ENCODE peak calls at places on chromosome 17, in nine cellular contexts. F is SJSA1; Z is BJ; C is naive thymus-derived CD4-positive, alpha-beta T cell; U is HCT116; G is uterus; S is lower lobe of right lung; P is effector memory CD4-positive, alpha-beta T cell; Q is AG04450. E is an unnamed sample.

GRCh38 chr17:6027342-6028024 is 42.7 kb upstream of the WSCD1 start:
- DNase-seq in P (no peak), Q (no peak), G (no peak), Z (no peak), U (no peak), C (no peak), F (no peak), S (no peak), E (no peak)

GRCh38 chr17:48526986-48527741 is 3.6 kb downstream of the HOXB1 start:
- DNase-seq in F (no peak), P (no peak), C (no peak), U (no peak), G (no peak), Z (no peak), S (no peak), Q (no peak), E (no peak)

GRCh38 chr17:50533720-50534148 is 1.2 kb downstream of the EPN3 start:
- DNase-seq in P (no peak), G (peak; percentile 75), Z (no peak), Q (no peak), C (no peak), S (peak; percentile 58), U (no peak), F (no peak), E (no peak)

GRCh38 chr17:5272313-5272712 is 9.8 kb upstream of the RABEP1 start:
- DNase-seq in U (no peak), Q (no peak), C (no peak), G (no peak), S (no peak), Z (no peak), F (no peak), P (no peak), E (no peak)

GRCh38 chr17:44360826-44361225 is 2.8 kb downstream of the FAM171A2 start:
- DNase-seq in Q (peak; percentile 32), Z (no peak), S (no peak), F (no peak), C (no peak), G (peak; percentile 73), P (no peak), U (no peak), E (no peak)

GRCh38 chr17:52957411-52957810 is 798.9 kb upstream of the CA10 start:
- DNase-seq in C (no peak), U (no peak), F (no peak), G (no peak), Q (no peak), P (no peak), S (no peak), Z (no peak), E (no peak)

GRCh38 chr17:78665952-78666920 is 89.0 kb upstream of the DNAH17 start:
- DNase-seq in Z (no peak), F (no peak), P (peak; percentile 50), U (no peak), G (no peak), C (peak; percentile 59), Q (no peak), S (peak; percentile 73), E (no peak)

GRCh38 chr17:78759203-78759968 is 22.7 kb downstream of the CYTH1 start:
- DNase-seq in P (peak; percentile 78), F (no peak), G (no peak), Z (no peak), U (no peak), Q (no peak), C (peak; percentile 93), S (peak; percentile 86), E (no peak)

DNA sequence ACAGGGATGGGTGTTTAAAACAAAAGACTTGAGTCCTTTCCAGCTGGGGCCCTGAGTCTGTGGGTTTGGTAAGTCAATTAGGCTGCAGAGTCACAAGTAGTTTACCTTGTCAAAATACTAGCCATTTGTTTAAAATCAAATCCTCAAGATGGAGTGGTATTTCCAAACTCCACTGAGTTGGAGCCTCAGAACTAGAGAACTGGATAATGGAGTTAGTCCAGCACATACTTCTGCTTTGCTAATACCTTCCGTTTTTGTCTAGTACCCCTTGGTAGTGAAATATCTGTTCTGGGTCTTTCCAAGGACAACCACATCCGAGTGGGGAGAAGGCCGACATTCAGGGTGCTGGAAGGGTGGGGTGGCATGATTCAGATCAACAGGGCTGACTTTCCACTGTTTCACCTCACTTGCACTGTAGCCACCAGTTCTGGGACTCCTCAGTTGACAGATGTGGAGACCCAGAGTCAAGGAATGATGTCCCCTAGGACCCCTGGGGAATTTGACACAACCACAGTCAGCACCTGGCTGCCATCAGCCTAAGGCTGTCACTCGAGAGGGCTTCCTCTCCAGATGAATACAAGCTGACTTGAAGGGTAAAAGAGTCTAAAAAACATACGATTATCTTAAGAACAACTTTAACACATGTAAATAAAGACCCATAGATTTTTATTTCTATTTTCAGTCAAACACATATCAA is 84.7 kb upstream of the HNF1B start:
- DNase-seq in Q (no peak), S (no peak), G (no peak), C (no peak), Z (no peak), P (no peak), F (no peak), U (no peak), E (no peak)
- H3K27me3 ChIP-seq in Q (no peaks in the 10 kb centered on the region), S (no peaks in the 10 kb centered on the region), G (no peaks in the 10 kb centered on the region), C (no peaks in the 10 kb centered on the region), Z (peaks cover 2% of the 10 kb centered on the region), P (no peaks in the 10 kb centered on the region), F (no peaks in the 10 kb centered on the region), U (no peaks in the 10 kb centered on the region), E (no peaks in the 10 kb centered on the region)

DNA sequence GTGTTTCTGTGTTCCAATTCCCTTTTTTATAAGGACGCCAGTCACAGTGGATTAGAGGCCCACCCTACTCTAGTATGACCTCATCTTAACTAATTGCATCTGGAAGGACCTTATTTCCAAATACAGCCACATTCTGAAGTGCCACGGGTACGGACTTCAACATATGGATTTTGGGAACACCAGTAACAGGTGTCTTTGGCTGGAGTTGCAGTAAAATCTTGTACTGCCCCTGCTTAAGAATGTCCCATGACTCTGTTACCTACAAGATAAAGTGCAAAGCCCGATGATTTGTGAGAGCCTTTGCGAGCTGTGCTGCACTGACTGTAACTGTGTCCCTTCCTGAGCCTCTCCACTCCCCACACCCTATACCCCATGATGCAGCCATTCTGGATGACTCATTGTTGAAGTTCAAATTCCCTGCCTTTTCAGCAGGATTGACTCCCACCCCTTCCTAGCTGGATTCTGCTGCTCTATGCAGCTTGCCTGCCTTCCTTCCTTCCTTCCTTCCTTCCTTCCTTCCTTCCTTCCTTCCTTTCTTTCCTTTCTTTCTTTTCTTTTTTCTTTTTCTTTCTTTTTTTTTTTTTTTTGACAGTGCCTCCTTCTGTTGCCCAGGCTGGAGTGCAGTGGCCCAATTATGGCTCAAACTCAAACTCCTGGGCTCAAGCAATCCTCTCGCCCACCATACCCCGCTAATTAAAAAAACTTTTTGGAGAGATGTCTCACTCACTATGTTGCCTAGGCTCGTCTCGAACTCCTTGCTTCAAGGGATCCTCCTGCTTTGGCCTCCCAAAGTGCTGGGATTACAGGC is 2.1 kb downstream of the HCRT start:
- DNase-seq in F (no peak), C (no peak), P (no peak), Q (peak; percentile 4), S (no peak), Z (no peak), U (no peak), G (no peak), E (no peak)
- H3K27me3 ChIP-seq in F (peaks cover 39% of the 10 kb centered on the region), C (no peaks in the 10 kb centered on the region), P (no peaks in the 10 kb centered on the region), Q (peaks cover 32% of the 10 kb centered on the region), S (peaks cover 26% of the 10 kb centered on the region), Z (peaks cover 25% of the 10 kb centered on the region), U (no peaks in the 10 kb centered on the region), G (peaks cover 6% of the 10 kb centered on the region), E (peaks cover 60% of the 10 kb centered on the region)

GRCh38 chr17:74344658-74345057 is 17.0 kb downstream of the BTBD17 start:
- DNase-seq in Q (no peak), C (no peak), Z (no peak), U (no peak), S (no peak), G (no peak), F (no peak), P (no peak), E (no peak)

GRCh38 chr17:74343121-74343520 is 17.1 kb downstream of the KIF19 start:
- DNase-seq in P (no peak), G (no peak), F (no peak), U (no peak), C (no peak), Z (no peak), S (no peak), Q (no peak), E (no peak)

GRCh38 chr17:74347646-74348045 is 14.0 kb downstream of the BTBD17 start:
- DNase-seq in S (no peak), Q (no peak), F (no peak), C (no peak), G (no peak), Z (no peak), U (no peak), P (no peak), E (no peak)

GRCh38 chr17:74343526-74344284 is 17.7 kb downstream of the KIF19 start:
- DNase-seq in C (no peak), S (no peak), Z (no peak), U (no peak), P (no peak), Q (no peak), G (no peak), F (no peak), E (no peak)

DNA sequence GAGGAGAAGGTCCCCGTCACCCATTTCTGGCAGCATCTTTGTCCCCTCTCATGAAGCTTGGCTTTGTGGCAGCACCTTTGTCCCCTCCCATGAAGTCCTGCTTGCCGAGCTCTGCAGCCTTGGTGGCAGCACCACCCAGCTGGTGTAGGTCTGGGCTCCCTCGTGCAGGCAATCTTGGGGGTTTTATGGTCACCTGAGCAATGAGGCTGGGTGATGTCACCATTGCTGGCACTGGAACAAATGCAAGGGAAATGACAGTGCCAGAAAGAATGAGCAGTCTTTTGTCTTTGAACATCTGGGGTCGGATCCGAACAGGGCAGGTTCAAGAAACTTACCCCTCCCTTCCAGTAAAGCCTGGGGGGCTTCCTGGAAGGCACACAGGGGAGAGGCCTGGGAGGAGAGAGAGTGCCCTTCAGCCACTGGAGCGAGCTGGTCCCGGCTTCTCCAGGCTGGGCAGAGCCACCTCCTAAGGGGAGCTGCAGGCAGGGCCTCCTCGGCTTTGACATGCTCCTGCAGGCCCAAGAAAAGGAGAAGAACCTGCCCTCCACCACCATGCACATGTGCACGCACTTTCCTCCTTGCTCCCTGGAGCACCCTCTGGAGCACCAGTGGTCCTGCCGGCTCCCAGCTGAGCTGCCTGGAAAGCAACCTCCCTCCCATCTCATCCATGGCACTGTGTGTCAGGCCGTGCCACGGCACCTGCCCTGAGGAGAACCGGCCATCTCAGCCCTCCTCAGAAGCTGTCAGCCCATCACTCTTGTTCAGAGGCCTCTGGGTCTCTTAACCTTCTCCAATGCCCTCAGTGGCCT is 16.0 kb downstream of the BTBD17 start:
- DNase-seq in G (no peak), Q (no peak), S (no peak), P (no peak), F (no peak), C (no peak), U (no peak), Z (no peak), E (peak; percentile 25)
- H3K27me3 ChIP-seq in G (no peaks in the 10 kb centered on the region), Q (no peaks in the 10 kb centered on the region), S (peaks cover 42% of the 10 kb centered on the region), P (no peaks in the 10 kb centered on the region), F (peaks cover 91% of the 10 kb centered on the region), C (no peaks in the 10 kb centered on the region), U (no peaks in the 10 kb centered on the region), Z (peaks cover 2% of the 10 kb centered on the region), E (peaks cover 11% of the 10 kb centered on the region)

DNA sequence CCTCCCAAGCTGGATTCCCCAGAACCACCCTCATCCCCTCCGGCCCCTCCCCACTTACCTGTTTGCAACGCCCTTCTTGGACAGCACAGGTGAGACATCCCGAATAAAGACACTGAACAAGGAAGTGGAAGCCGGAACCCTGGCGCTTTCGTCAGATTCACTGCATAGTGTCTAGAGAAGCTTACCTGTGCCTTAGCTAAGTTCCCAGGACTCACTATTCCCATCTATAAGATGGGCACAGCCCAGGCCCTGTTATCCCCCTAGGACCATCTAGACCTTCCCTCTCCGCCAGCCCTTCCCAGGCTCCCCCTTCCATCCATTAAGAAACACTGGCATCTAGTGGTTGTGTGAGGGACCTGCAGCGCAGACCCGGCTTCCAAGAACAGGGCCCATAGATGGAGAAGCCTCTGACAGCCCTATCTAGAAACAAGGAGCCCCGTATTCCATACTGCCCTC is 26.9 kb upstream of the RPL38 start:
- DNase-seq in U (peak; percentile 56), S (peak; percentile 58), Z (no peak), F (peak; percentile 53), C (peak; percentile 25), G (peak; percentile 42), P (no peak), Q (no peak), E (no peak)
- H3K27me3 ChIP-seq in U (peaks cover 38% of the 10 kb centered on the region), S (peaks cover 42% of the 10 kb centered on the region), Z (no peaks in the 10 kb centered on the region), F (peaks cover 68% of the 10 kb centered on the region), C (no peaks in the 10 kb centered on the region), G (peaks cover 6% of the 10 kb centered on the region), P (peaks cover 11% of the 10 kb centered on the region), Q (peaks cover 11% of the 10 kb centered on the region), E (peaks cover 5% of the 10 kb centered on the region)